ENCODE peak calls at places on chromosome 1, in nine cellular contexts. I, Y, G, M, H, D, Z, Q and O are unnamed samples.

GRCh38 chr1:28021064-28021463 is 61.3 kb downstream of the XKR8 start:
- DNase-seq in Y (no peak), M (no peak), D (no peak), I (no peak), G (no peak), Z (no peak), Q (peak), H (no peak), O (no peak)

GRCh38 chr1:207862241-207862787 is 48.6 kb downstream of the CD34 start:
- DNase-seq in Z (no peak), H (no peak), I (no peak), G (no peak), Q (peak), D (no peak), M (no peak), Y (no peak), O (no peak)

GRCh38 chr1:234559152-234559916 is 50.6 kb downstream of the IRF2BP2 start:
- DNase-seq in M (peak), Q (no peak), Z (no peak), Y (no peak), H (no peak), I (peak), D (no peak), G (no peak), O (no peak)

GRCh38 chr1:44030606-44031050 is 634 bp downstream of the SLC6A9 start:
- DNase-seq in Y (peak), G (no peak), Q (peak), I (peak), H (no peak), Z (no peak), M (peak), D (peak), O (peak)

GRCh38 chr1:211327341-211327921 is 798 bp downstream of the TRAF5 start:
- DNase-seq in M (no peak), Z (no peak), H (peak), I (peak), Y (no peak), G (no peak), D (no peak), Q (peak), O (no peak)

GRCh38 chr1:189859385-189859977 is 618.2 kb downstream of the BRINP3 start:
- DNase-seq in Z (no peak), Q (peak), H (peak), M (no peak), Y (no peak), D (no peak), G (no peak), I (no peak), O (no peak)

GRCh38 chr1:39690225-39690624 is 1.0 kb downstream of the HPCAL4 start:
- DNase-seq in D (no peak), Z (no peak), Q (no peak), Y (no peak), H (no peak), G (no peak), I (no peak), M (no peak), O (no peak)

GRCh38 chr1:247588060-247588459 is at the start of gene OR2G2:
- DNase-seq in Z (no peak), Q (no peak), G (no peak), D (no peak), Y (no peak), H (no peak), M (no peak), I (no peak), O (no peak)

GRCh38 chr1:10761503-10762152 is 34.8 kb downstream of the CASZ1 start:
- DNase-seq in G (no peak), Q (peak), H (no peak), Z (no peak), M (no peak), Y (no peak), D (no peak), I (no peak), O (no peak)

GRCh38 chr1:234371414-234371813 is 1.8 kb upstream of the COA6 start:
- DNase-seq in I (no peak), Q (no peak), G (no peak), M (no peak), H (no peak), Y (no peak), D (no peak), Z (no peak), O (no peak)

GRCh38 chr1:161721738-161722343 is 497 bp downstream of the FCRLB start:
- DNase-seq in Y (no peak), Q (peak), G (no peak), D (no peak), Z (no peak), H (no peak), I (no peak), M (no peak), O (no peak)

GRCh38 chr1:167499106-167499505 is 19.2 kb downstream of the CD247 start:
- DNase-seq in Y (no peak), G (no peak), Z (no peak), D (peak), H (no peak), I (no peak), Q (no peak), M (no peak), O (no peak)

GRCh38 chr1:224780736-224781135 is 148.7 kb upstream of the DNAH14 start:
- DNase-seq in Y (no peak), I (no peak), Z (no peak), M (no peak), G (no peak), D (no peak), H (no peak), Q (no peak), O (no peak)

GRCh38 chr1:1429671-1430073 is 5.8 kb upstream of the VWA1 start:
- DNase-seq in G (no peak), Q (peak), D (no peak), I (no peak), H (no peak), Z (no peak), Y (no peak), M (no peak), O (no peak)

GRCh38 chr1:187655163-187655562 is 826.4 kb downstream of the PLA2G4A start:
- DNase-seq in I (no peak), G (no peak), M (no peak), Q (peak), D (no peak), Y (no peak), H (no peak), Z (no peak), O (no peak)

GRCh38 chr1:223815020-223815853 is 30.5 kb downstream of the TP53BP2 start:
- DNase-seq in Z (no peak), G (no peak), Y (no peak), M (no peak), I (no peak), Q (no peak), D (no peak), H (no peak), O (no peak)